ENCODE peak calls at places on chromosomes 13 and 19, in eight cellular contexts. H is HepG2; W is NCI-H1436; Y is heart left ventricle; P is erythroblast; S is stimulated activated CD4-positive, alpha-beta T cell treated with anti-CD3 and anti-CD28 coated beads, Interleukin-4, amount 100 ng/mL, for 24 hours; I is activated CD4-positive, CD25-positive, alpha-beta regulatory T cell treated with anti-CD3 and anti-CD28 coated beads, Interleukin-2, amount 50 U/mL, for 72 hours; R is fibroblast of pulmonary artery. X is an unnamed sample.

GRCh38 chr19:29645491-29645867 is 19.8 kb upstream of the PLEKHF1 start:
- DNase-seq in H (no peak), W (no peak), Y (no peak), P (no peak), S (no peak), I (no peak), R (no peak), X (no peak)

GRCh38 chr13:61765181-61765742 is 349.6 kb upstream of the PCDH20 start:
- DNase-seq in H (no peak), W (no peak), Y (peak), P (no peak), S (no peak), I (no peak), R (no peak), X (no peak)

GRCh38 chr19:3458595-3459284 is 21.6 kb downstream of the SMIM24 start:
- DNase-seq in H (no peak), W (no peak), Y (peak), P (no peak), S (no peak), I (no peak), R (peak), X (no peak)

GRCh38 chr13:28346136-28346535 is 148.8 kb downstream of the FLT1 start:
- DNase-seq in H (no peak), W (no peak), Y (no peak), P (no peak), S (no peak), I (no peak), R (no peak), X (no peak)

GRCh38 chr19:49676136-49676689 is 858 bp upstream of the PRMT1 start:
- DNase-seq in H (peak), W (peak), Y (peak), P (peak), S (peak), I (peak), R (peak), X (peak)

GRCh38 chr13:82436099-82436585 is 1446.1 kb downstream of the SLITRK1 start:
- DNase-seq in H (no peak), W (no peak), Y (no peak), P (no peak), S (no peak), I (no peak), R (no peak), X (no peak)

GRCh38 chr13:23824355-23824754 is 64.8 kb downstream of the MIPEP start:
- DNase-seq in H (no peak), W (no peak), Y (no peak), P (no peak), S (no peak), I (no peak), R (no peak), X (no peak)

GRCh38 chr13:95713651-95714050 is 36.7 kb downstream of the DNAJC3 start:
- DNase-seq in H (no peak), W (no peak), Y (no peak), P (no peak), S (no peak), I (no peak), R (no peak), X (no peak)

GRCh38 chr19:12769689-12770088 is 5.7 kb downstream of the HOOK2 start:
- DNase-seq in H (no peak), W (peak), Y (no peak), P (peak), S (peak), I (peak), R (no peak), X (peak)

GRCh38 chr13:41581884-41582547 is 124.7 kb downstream of the RGCC start:
- DNase-seq in H (no peak), W (no peak), Y (no peak), P (no peak), S (no peak), I (no peak), R (no peak), X (no peak)

GRCh38 chr19:28878862-28879566 is 333.9 kb downstream of the UQCRFS1 start:
- DNase-seq in H (peak), W (peak), Y (peak), P (peak), S (peak), I (peak), R (peak), X (peak)

GRCh38 chr13:40187324-40187795 is 479.1 kb downstream of the FOXO1 start:
- DNase-seq in H (no peak), W (no peak), Y (no peak), P (no peak), S (peak), I (peak), R (no peak), X (no peak)

GRCh38 chr19:30388819-30389218 is 16.6 kb downstream of the ZNF536 start:
- DNase-seq in H (no peak), W (no peak), Y (no peak), P (no peak), S (no peak), I (no peak), R (no peak), X (no peak)

GRCh38 chr19:37342753-37343152 is 28.1 kb upstream of the ZNF527 start:
- DNase-seq in H (no peak), W (no peak), Y (no peak), P (no peak), S (no peak), I (no peak), R (peak), X (no peak)

GRCh38 chr13:21013682-21014038 is 47.7 kb downstream of the LATS2 start:
- DNase-seq in H (no peak), W (no peak), Y (no peak), P (no peak), S (no peak), I (no peak), R (no peak), X (no peak)

GRCh38 chr13:86591862-86592261 is 792.6 kb upstream of the SLITRK6 start:
- DNase-seq in H (no peak), W (no peak), Y (no peak), P (no peak), S (no peak), I (no peak), R (peak), X (no peak)

GRCh38 chr13:23631676-23632622 is 61.7 kb downstream of the TNFRSF19 start:
- DNase-seq in H (peak), W (no peak), Y (no peak), P (no peak), S (no peak), I (no peak), R (peak), X (no peak)

GRCh38 chr19:47538812-47539211 is 23.9 kb upstream of the NAPA start:
- DNase-seq in H (no peak), W (no peak), Y (no peak), P (no peak), S (no peak), I (no peak), R (no peak), X (no peak)

GRCh38 chr19:29321116-29321515 is 108.2 kb upstream of the UQCRFS1 start:
- DNase-seq in H (no peak), W (no peak), Y (no peak), P (no peak), S (no peak), I (no peak), R (no peak), X (no peak)

GRCh38 chr13:42239644-42240043 is 32.3 kb upstream of the AKAP11 start:
- DNase-seq in H (no peak), W (no peak), Y (no peak), P (no peak), S (no peak), I (no peak), R (no peak), X (no peak)

GRCh38 chr13:22789027-22789593 is 391.7 kb upstream of the SGCG start:
- DNase-seq in H (peak), W (no peak), Y (no peak), P (no peak), S (no peak), I (no peak), R (no peak), X (no peak)

GRCh38 chr13:31528758-31529157 is 210.6 kb upstream of the RXFP2 start:
- DNase-seq in H (no peak), W (no peak), Y (no peak), P (no peak), S (no peak), I (no peak), R (no peak), X (no peak)

GRCh38 chr13:113584870-113585671 is 518 bp downstream of the TFDP1 start:
- DNase-seq in H (no peak), W (no peak), Y (peak), P (peak), S (peak), I (peak), R (no peak), X (peak)

GRCh38 chr19:20472854-20473253 is 92.7 kb downstream of the ZNF737 start:
- DNase-seq in H (no peak), W (no peak), Y (no peak), P (no peak), S (no peak), I (no peak), R (no peak), X (no peak)

GRCh38 chr13:51148223-51148951 is 37.3 kb upstream of the C13orf42 start:
- DNase-seq in H (no peak), W (no peak), Y (no peak), P (no peak), S (no peak), I (no peak), R (no peak), X (no peak)

GRCh38 chr13:74550039-74550438 is 415.8 kb upstream of the KLF12 start:
- DNase-seq in H (no peak), W (no peak), Y (no peak), P (no peak), S (no peak), I (no peak), R (peak), X (no peak)

GRCh38 chr13:31073859-31074718 is 87.6 kb downstream of the HSPH1 start:
- DNase-seq in H (no peak), W (no peak), Y (no peak), P (no peak), S (peak), I (no peak), R (peak), X (peak)

GRCh38 chr13:36815069-36815468 is 4.0 kb upstream of the RFXAP start:
- DNase-seq in H (peak), W (no peak), Y (no peak), P (peak), S (no peak), I (no peak), R (no peak), X (no peak)

X was measured in GM10248.